ENCODE peak calls at places on chromosomes 2 and 18, in four cellular contexts. One of them, this sample, is unnamed.

GRCh38 chr2:41698787-41699422 is 348.9 kb upstream of the PKDCC start:
- DNase-seq in stimulated activated CD4-positive, alpha-beta T cell treated with anti-CD3 and anti-CD28 coated beads, Interleukin-2, amount 100 ng/mL, for 24 hours: peak
- DNase-seq in NCI-H1694 treated with DMSO at 0.1 percent for 48 hours: no peak
- DNase-seq in Panc1: no peak
- DNase-seq in this sample: no peak

GRCh38 chr2:55364189-55365055 is 55.2 kb downstream of the CCDC88A start:
- DNase-seq in stimulated activated CD4-positive, alpha-beta T cell treated with anti-CD3 and anti-CD28 coated beads, Interleukin-2, amount 100 ng/mL, for 24 hours: no peak
- DNase-seq in Panc1: peak
- DNase-seq in NCI-H1694 treated with DMSO at 0.1 percent for 48 hours: no peak
- DNase-seq in this sample: peak

GRCh38 chr18:8029731-8030130 is 462.6 kb downstream of the PTPRM start:
- DNase-seq in NCI-H1694 treated with DMSO at 0.1 percent for 48 hours: no peak
- DNase-seq in Panc1: no peak
- DNase-seq in stimulated activated CD4-positive, alpha-beta T cell treated with anti-CD3 and anti-CD28 coated beads, Interleukin-2, amount 100 ng/mL, for 24 hours: no peak
- DNase-seq in this sample: no peak

GRCh38 chr18:76480913-76481312 is 14.1 kb downstream of the ZNF516 start:
- DNase-seq in Panc1: no peak
- DNase-seq in stimulated activated CD4-positive, alpha-beta T cell treated with anti-CD3 and anti-CD28 coated beads, Interleukin-2, amount 100 ng/mL, for 24 hours: no peak
- DNase-seq in NCI-H1694 treated with DMSO at 0.1 percent for 48 hours: no peak
- DNase-seq in this sample: no peak

GRCh38 chr2:141524777-141525176 is 606.0 kb downstream of the LRP1B start:
- DNase-seq in Panc1: no peak
- DNase-seq in NCI-H1694 treated with DMSO at 0.1 percent for 48 hours: no peak
- DNase-seq in stimulated activated CD4-positive, alpha-beta T cell treated with anti-CD3 and anti-CD28 coated beads, Interleukin-2, amount 100 ng/mL, for 24 hours: no peak
- DNase-seq in this sample: no peak

GRCh38 chr2:209389124-209389523 is 34.7 kb upstream of the MAP2 start:
- DNase-seq in NCI-H1694 treated with DMSO at 0.1 percent for 48 hours: no peak
- DNase-seq in stimulated activated CD4-positive, alpha-beta T cell treated with anti-CD3 and anti-CD28 coated beads, Interleukin-2, amount 100 ng/mL, for 24 hours: no peak
- DNase-seq in Panc1: no peak
- DNase-seq in this sample: peak

GRCh38 chr2:62293490-62294212 is 97.7 kb downstream of the B3GNT2 start:
- DNase-seq in NCI-H1694 treated with DMSO at 0.1 percent for 48 hours: no peak
- DNase-seq in stimulated activated CD4-positive, alpha-beta T cell treated with anti-CD3 and anti-CD28 coated beads, Interleukin-2, amount 100 ng/mL, for 24 hours: no peak
- DNase-seq in Panc1: no peak
- DNase-seq in this sample: peak

GRCh38 chr2:152875832-152876669 is 157.6 kb downstream of the ARL6IP6 start:
- DNase-seq in Panc1: no peak
- DNase-seq in NCI-H1694 treated with DMSO at 0.1 percent for 48 hours: no peak
- DNase-seq in stimulated activated CD4-positive, alpha-beta T cell treated with anti-CD3 and anti-CD28 coated beads, Interleukin-2, amount 100 ng/mL, for 24 hours: no peak
- DNase-seq in this sample: no peak